ENCODE peak calls at places on chromosome 16, in eight cellular contexts. One of them, this sample, is unnamed.

GRCh38 chr16:68901910-68902309 is 58.6 kb downstream of the TANGO6 start:
- DNase-seq in testis: no peak
- DNase-seq in IMR-90: peak; percentile 77
- DNase-seq in stomach: no peak
- DNase-seq in Peyer's patch: no peak
- DNase-seq in heart left ventricle: no peak
- DNase-seq in A549: no peak
- DNase-seq in H1: no peak
- DNase-seq in this sample: no peak

GRCh38 chr16:15952265-15952711 is 2.9 kb downstream of the ABCC1 start:
- DNase-seq in heart left ventricle: no peak
- DNase-seq in H1: no peak
- DNase-seq in Peyer's patch: no peak
- DNase-seq in IMR-90: no peak
- DNase-seq in stomach: no peak
- DNase-seq in A549: no peak
- DNase-seq in testis: no peak
- DNase-seq in this sample: no peak

GRCh38 chr16:1108299-1109252 is 12.5 kb upstream of the C1QTNF8 start:
- DNase-seq in stomach: peak; percentile 87
- DNase-seq in testis: peak; percentile 71
- DNase-seq in IMR-90: peak; percentile 0
- DNase-seq in Peyer's patch: no peak
- DNase-seq in A549: no peak
- DNase-seq in H1: no peak
- DNase-seq in heart left ventricle: peak; percentile 58
- DNase-seq in this sample: no peak

GRCh38 chr16:17283022-17283421 is 187.7 kb downstream of the XYLT1 start:
- DNase-seq in Peyer's patch: no peak
- DNase-seq in testis: no peak
- DNase-seq in IMR-90: no peak
- DNase-seq in A549: no peak
- DNase-seq in stomach: no peak
- DNase-seq in H1: no peak
- DNase-seq in heart left ventricle: no peak
- DNase-seq in this sample: no peak

GRCh38 chr16:83233153-83233552 is 574.6 kb upstream of the HSBP1 start:
- DNase-seq in Peyer's patch: no peak
- DNase-seq in IMR-90: peak; percentile 80
- DNase-seq in A549: no peak
- DNase-seq in H1: no peak
- DNase-seq in stomach: no peak
- DNase-seq in heart left ventricle: no peak
- DNase-seq in testis: no peak
- DNase-seq in this sample: no peak

GRCh38 chr16:89391-90302 is 11.6 kb downstream of the MPG start:
- DNase-seq in A549: no peak
- DNase-seq in stomach: no peak
- DNase-seq in heart left ventricle: no peak
- DNase-seq in H1: no peak
- DNase-seq in testis: no peak
- DNase-seq in Peyer's patch: no peak
- DNase-seq in IMR-90: no peak
- DNase-seq in this sample: no peak

GRCh38 chr16:87200637-87201036 is 116.6 kb downstream of the C16orf95 start:
- DNase-seq in IMR-90: no peak
- DNase-seq in stomach: no peak
- DNase-seq in Peyer's patch: no peak
- DNase-seq in H1: no peak
- DNase-seq in testis: no peak
- DNase-seq in A549: no peak
- DNase-seq in heart left ventricle: no peak
- DNase-seq in this sample: no peak

GRCh38 chr16:526181-527014 is 1.1 kb upstream of the CAPN15 start:
- DNase-seq in H1: no peak
- DNase-seq in IMR-90: peak; percentile 40
- DNase-seq in Peyer's patch: peak; percentile 60
- DNase-seq in A549: no peak
- DNase-seq in heart left ventricle: peak; percentile 75
- DNase-seq in stomach: peak; percentile 69
- DNase-seq in testis: peak; percentile 61
- DNase-seq in this sample: no peak

GRCh38 chr16:50549561-50549915 is 1.3 kb downstream of the NKD1 start:
- DNase-seq in heart left ventricle: no peak
- DNase-seq in A549: no peak
- DNase-seq in H1: no peak
- DNase-seq in stomach: no peak
- DNase-seq in IMR-90: no peak
- DNase-seq in Peyer's patch: no peak
- DNase-seq in testis: no peak
- DNase-seq in this sample: no peak

GRCh38 chr16:83933885-83934683 is 19.0 kb upstream of the OSGIN1 start:
- DNase-seq in stomach: no peak
- DNase-seq in IMR-90: peak; percentile 67
- DNase-seq in A549: no peak
- DNase-seq in H1: no peak
- DNase-seq in testis: no peak
- DNase-seq in heart left ventricle: no peak
- DNase-seq in Peyer's patch: no peak
- DNase-seq in this sample: no peak

GRCh38 chr16:53511403-53512280 is 8.6 kb upstream of the AKTIP start:
- DNase-seq in heart left ventricle: no peak
- DNase-seq in testis: no peak
- DNase-seq in H1: no peak
- DNase-seq in IMR-90: no peak
- DNase-seq in stomach: no peak
- DNase-seq in Peyer's patch: no peak
- DNase-seq in A549: no peak
- DNase-seq in this sample: peak; percentile 59

GRCh38 chr16:72905581-72905980 is 142.3 kb downstream of the ZFHX3 start:
- DNase-seq in Peyer's patch: no peak
- DNase-seq in testis: no peak
- DNase-seq in IMR-90: peak; percentile 79
- DNase-seq in heart left ventricle: no peak
- DNase-seq in H1: no peak
- DNase-seq in stomach: no peak
- DNase-seq in A549: no peak
- DNase-seq in this sample: no peak

GRCh38 chr16:30787613-30788378 is 791 bp upstream of the ZNF629 start:
- DNase-seq in heart left ventricle: no peak
- DNase-seq in Peyer's patch: no peak
- DNase-seq in IMR-90: no peak
- DNase-seq in testis: no peak
- DNase-seq in stomach: no peak
- DNase-seq in H1: no peak
- DNase-seq in A549: no peak
- DNase-seq in this sample: no peak

GRCh38 chr16:75483222-75483621 is 12.0 kb downstream of the CHST6 start:
- DNase-seq in A549: no peak
- DNase-seq in stomach: no peak
- DNase-seq in testis: no peak
- DNase-seq in H1: no peak
- DNase-seq in IMR-90: peak; percentile 43
- DNase-seq in Peyer's patch: no peak
- DNase-seq in heart left ventricle: no peak
- DNase-seq in this sample: no peak

GRCh38 chr16:10172848-10173655 is 9.2 kb downstream of the GRIN2A start:
- DNase-seq in testis: no peak
- DNase-seq in Peyer's patch: no peak
- DNase-seq in A549: no peak
- DNase-seq in IMR-90: no peak
- DNase-seq in heart left ventricle: no peak
- DNase-seq in stomach: no peak
- DNase-seq in H1: no peak
- DNase-seq in this sample: no peak

GRCh38 chr16:4323845-4324478 is 8.1 kb downstream of the GLIS2 start:
- DNase-seq in Peyer's patch: no peak
- DNase-seq in stomach: peak; percentile 72
- DNase-seq in testis: peak; percentile 63
- DNase-seq in IMR-90: peak; percentile 42
- DNase-seq in A549: peak; percentile 79
- DNase-seq in H1: no peak
- DNase-seq in heart left ventricle: peak; percentile 81
- DNase-seq in this sample: no peak

GRCh38 chr16:4321286-4322120 is 5.6 kb downstream of the GLIS2 start:
- DNase-seq in A549: no peak
- DNase-seq in H1: no peak
- DNase-seq in stomach: no peak
- DNase-seq in Peyer's patch: no peak
- DNase-seq in heart left ventricle: no peak
- DNase-seq in testis: no peak
- DNase-seq in IMR-90: no peak
- DNase-seq in this sample: no peak

GRCh38 chr16:4322121-4323035 is 6.5 kb downstream of the GLIS2 start:
- DNase-seq in Peyer's patch: no peak
- DNase-seq in IMR-90: no peak
- DNase-seq in heart left ventricle: no peak
- DNase-seq in stomach: no peak
- DNase-seq in H1: no peak
- DNase-seq in A549: no peak
- DNase-seq in testis: no peak
- DNase-seq in this sample: no peak

GRCh38 chr16:4324479-4324868 is 8.6 kb downstream of the GLIS2 start:
- DNase-seq in A549: no peak
- DNase-seq in H1: no peak
- DNase-seq in testis: no peak
- DNase-seq in IMR-90: no peak
- DNase-seq in heart left ventricle: no peak
- DNase-seq in stomach: no peak
- DNase-seq in Peyer's patch: no peak
- DNase-seq in this sample: no peak

DNA sequence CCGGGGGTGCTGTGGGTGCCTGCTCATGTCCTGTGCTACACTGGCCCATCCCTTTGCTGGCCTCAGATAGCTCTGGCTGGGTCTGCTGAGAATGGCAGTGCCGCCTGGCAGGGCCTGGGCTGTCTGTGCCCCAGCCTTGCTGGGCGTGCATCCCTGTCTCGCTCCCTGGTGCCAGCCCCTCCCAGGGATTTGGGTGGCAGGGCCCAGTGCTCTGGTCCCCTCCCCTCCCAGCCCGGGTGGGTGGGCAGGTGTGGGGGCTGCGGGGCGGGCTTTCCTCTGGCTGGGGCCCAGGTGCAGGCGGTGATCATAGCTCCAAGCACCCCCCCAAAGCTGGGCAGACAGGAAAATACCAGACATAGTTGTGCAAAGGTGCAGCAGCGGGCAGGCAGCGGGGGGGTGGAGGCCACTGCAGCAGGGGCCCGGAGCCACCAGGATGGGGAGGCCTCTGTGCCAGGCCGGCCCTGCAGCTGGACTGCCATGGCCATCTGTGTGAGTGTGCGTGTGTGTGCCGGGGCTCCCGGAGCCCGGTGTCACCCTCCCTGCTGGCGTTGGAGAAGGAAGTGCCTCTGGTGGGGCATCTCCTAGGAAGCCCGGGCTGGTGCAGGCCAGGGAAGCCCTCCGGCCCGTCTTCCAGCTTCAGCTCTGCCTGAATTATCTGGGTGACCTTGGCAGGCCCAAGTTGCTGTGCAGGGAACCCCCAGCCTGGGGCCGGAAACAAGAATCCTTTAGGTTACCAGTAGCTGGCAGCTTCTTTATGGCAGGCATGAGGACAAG is 7.4 kb downstream of the GLIS2 start:
- DNase-seq in Peyer's patch: no peak
- DNase-seq in testis: no peak
- DNase-seq in heart left ventricle: peak; percentile 65
- DNase-seq in IMR-90: no peak
- DNase-seq in A549: no peak
- DNase-seq in H1: no peak
- DNase-seq in stomach: peak; percentile 47
- DNase-seq in this sample: no peak
- H3K4me3 ChIP-seq in Peyer's patch: no peak overlapping the region
- H3K4me3 ChIP-seq in testis: no peak overlapping the region
- H3K4me3 ChIP-seq in heart left ventricle: no peak overlapping the region
- H3K4me3 ChIP-seq in IMR-90: no peak overlapping the region
- H3K4me3 ChIP-seq in A549: no peak overlapping the region
- H3K4me3 ChIP-seq in H1: no peak overlapping the region
- H3K4me3 ChIP-seq in stomach: no peak overlapping the region
- H3K4me3 ChIP-seq in this sample: no peak overlapping the region

GRCh38 chr16:4116328-4117249 is at the start of gene ADCY9:
- DNase-seq in H1: no peak
- DNase-seq in IMR-90: peak; percentile 73
- DNase-seq in testis: peak; percentile 87
- DNase-seq in stomach: peak; percentile 80
- DNase-seq in heart left ventricle: peak; percentile 87
- DNase-seq in Peyer's patch: peak; percentile 89
- DNase-seq in A549: peak; percentile 86
- DNase-seq in this sample: peak; percentile 94
- TF ChIP-seq POLR2A in H1: no peak
- TF ChIP-seq POLR2A in IMR-90: peak; percentile 32
- TF ChIP-seq POLR2A in testis: no peak
- TF ChIP-seq POLR2A in stomach: no peak
- TF ChIP-seq POLR2A in heart left ventricle: peak; percentile 55
- TF ChIP-seq POLR2A in Peyer's patch: no peak
- TF ChIP-seq POLR2A in A549: peak; percentile 73
- TF ChIP-seq POLR2A in this sample: no peak

GRCh38 chr16:71769222-71769621 is 39.4 kb downstream of the AP1G1 start:
- DNase-seq in testis: no peak
- DNase-seq in A549: no peak
- DNase-seq in H1: no peak
- DNase-seq in Peyer's patch: no peak
- DNase-seq in stomach: no peak
- DNase-seq in IMR-90: no peak
- DNase-seq in heart left ventricle: no peak
- DNase-seq in this sample: no peak
- H3K4me3 ChIP-seq in testis: no peak overlapping the region
- H3K4me3 ChIP-seq in A549: no peak overlapping the region
- H3K4me3 ChIP-seq in H1: no peak overlapping the region
- H3K4me3 ChIP-seq in Peyer's patch: no peak overlapping the region
- H3K4me3 ChIP-seq in stomach: no peak overlapping the region
- H3K4me3 ChIP-seq in IMR-90: no peak overlapping the region
- H3K4me3 ChIP-seq in heart left ventricle: no peak overlapping the region
- H3K4me3 ChIP-seq in this sample: no peak overlapping the region

DNA sequence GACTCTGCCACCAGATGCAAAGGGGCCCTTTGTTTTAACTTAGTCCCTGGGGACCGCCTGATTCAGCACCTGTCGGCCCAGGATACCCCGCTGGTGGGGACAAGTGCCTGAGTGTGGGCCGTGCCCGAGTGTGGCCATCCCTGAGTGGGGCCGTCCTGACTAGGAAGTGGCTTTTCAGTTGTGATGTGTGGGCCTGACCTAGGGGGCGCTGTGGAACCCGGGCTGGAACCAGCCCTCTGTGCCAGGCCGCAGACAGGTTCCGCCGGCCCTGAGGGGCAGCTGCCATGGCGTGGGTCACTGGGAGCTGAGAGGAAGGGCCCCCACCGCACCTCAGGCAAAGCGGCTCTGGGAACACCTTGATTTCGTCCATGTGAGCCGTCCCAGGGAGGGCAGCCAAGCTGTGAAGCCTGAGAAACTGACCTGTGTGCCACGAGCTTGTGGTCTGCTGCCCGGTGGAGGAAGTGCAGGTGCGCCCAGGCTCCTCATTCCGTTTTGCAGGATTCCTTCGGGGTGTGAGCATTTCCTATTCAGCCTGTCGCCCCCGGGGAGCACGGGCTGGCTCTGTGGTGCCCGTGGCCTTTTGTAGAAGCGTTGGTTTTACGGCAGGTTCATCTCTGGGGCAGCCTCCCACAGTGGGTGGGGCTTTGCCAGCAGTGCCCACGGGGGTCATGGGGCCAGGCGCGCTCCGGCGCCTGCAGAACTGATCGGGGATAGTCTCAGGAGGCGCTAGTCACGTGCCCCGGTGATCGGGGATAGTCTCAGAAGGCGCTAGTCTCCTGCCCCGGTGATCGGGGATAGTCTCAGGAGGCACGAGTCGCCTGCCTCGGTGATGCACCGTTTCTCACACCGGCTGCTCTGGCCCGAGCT is 5.3 kb downstream of the RPL13 start:
- DNase-seq in stomach: peak; percentile 70
- DNase-seq in testis: no peak
- DNase-seq in heart left ventricle: no peak
- DNase-seq in IMR-90: peak; percentile 44
- DNase-seq in H1: no peak
- DNase-seq in A549: peak; percentile 50
- DNase-seq in Peyer's patch: peak; percentile 73
- DNase-seq in this sample: peak; percentile 85
- TF ChIP-seq POLR2A in stomach: no peak
- TF ChIP-seq POLR2A in testis: no peak
- TF ChIP-seq POLR2A in heart left ventricle: peak; percentile 15
- TF ChIP-seq POLR2A in IMR-90: peak; percentile 27
- TF ChIP-seq POLR2A in H1: peak; percentile 47
- TF ChIP-seq POLR2A in A549: peak; percentile 37
- TF ChIP-seq POLR2A in Peyer's patch: no peak
- TF ChIP-seq POLR2A in this sample: no peak